ENCODE peak calls at places on chromosomes 12 and 14, in four cellular contexts. U, B, C and E are unnamed samples. For H3K36me3 and H3K4me1, the result is how much of the 10 kb centered on the place peaks cover.

GRCh38 chr12:71594214-71594948 is 69.3 kb downstream of the ZFC3H1 start:
- DNase-seq in B (peak), C (peak), U (no peak), E (no peak)

GRCh38 chr12:80260269-80260668 is 160.9 kb downstream of the OTOGL start:
- DNase-seq in C (no peak), U (no peak), B (no peak), E (no peak)

GRCh38 chr12:69150083-69150795 is 89.1 kb upstream of the CPSF6 start:
- DNase-seq in U (no peak), B (no peak), C (no peak), E (no peak)

GRCh38 chr12:48969847-48970701 is 1.5 kb downstream of the WNT10B start:
- DNase-seq in C (no peak), U (no peak), B (no peak), E (peak)

GRCh38 chr12:49902399-49903350 is 1.0 kb downstream of the FAIM2 start:
- DNase-seq in U (no peak), B (no peak), C (peak), E (peak)

GRCh38 chr12:31651893-31652521 is 7.5 kb upstream of the ETFBKMT start:
- DNase-seq in B (no peak), U (no peak), C (peak), E (no peak)

GRCh38 chr14:29865299-29865698 is 62.3 kb downstream of the PRKD1 start:
- DNase-seq in B (no peak), C (no peak), U (no peak), E (no peak)

GRCh38 chr12:48003226-48004038 is 844 bp downstream of the COL2A1 start:
- DNase-seq in B (peak), U (no peak), C (peak), E (peak)

GRCh38 chr14:23950411-23951135 is 3.0 kb upstream of the DHRS4 start:
- DNase-seq in B (no peak), U (no peak), C (no peak), E (no peak)

GRCh38 chr12:128801879-128802391 is 21.8 kb downstream of the SLC15A4 start:
- DNase-seq in C (no peak), B (peak), U (no peak), E (no peak)

GRCh38 chr12:130192667-130193345 is 30.5 kb downstream of the FZD10 start:
- DNase-seq in C (no peak), B (no peak), U (no peak), E (no peak)

GRCh38 chr14:92339426-92339825 is 16.5 kb downstream of the SLC24A4 start:
- DNase-seq in B (no peak), C (no peak), U (no peak), E (no peak)

GRCh38 chr12:9869307-9870161 is at the start of gene CLEC2B:
- DNase-seq in C (peak), B (peak), U (no peak), E (no peak)

GRCh38 chr14:52447236-52447635 is 105.1 kb downstream of the TXNDC16 start:
- DNase-seq in C (no peak), U (no peak), B (no peak), E (no peak)

GRCh38 chr12:119748512-119748911 is 80.6 kb downstream of the PRKAB1 start:
- DNase-seq in B (peak), C (no peak), U (no peak), E (no peak)

GRCh38 chr12:106020736-106021135 is 118.0 kb downstream of the NUAK1 start:
- DNase-seq in U (no peak), B (no peak), C (no peak), E (no peak)

GRCh38 chr14:32934891-32935633 is 3.6 kb upstream of the NPAS3 start:
- DNase-seq in C (no peak), B (no peak), U (peak), E (peak)

GRCh38 chr14:69034612-69035262 is 55.6 kb upstream of the ACTN1 start:
- DNase-seq in C (no peak), B (no peak), U (no peak), E (no peak)

GRCh38 chr12:57479376-57480115 is at the start of gene ARHGAP9:
- DNase-seq in B (no peak), C (no peak), U (no peak), E (peak)

GRCh38 chr12:130715150-130715995 is 726 bp downstream of the RIMBP2 start:
- DNase-seq in C (no peak), B (no peak), U (peak), E (peak)

GRCh38 chr12:89098390-89099102 is 253.8 kb downstream of the DUSP6 start:
- DNase-seq in U (no peak), B (no peak), C (no peak), E (no peak)

GRCh38 chr12:108152179-108152538 is 23.1 kb downstream of the WSCD2 start:
- DNase-seq in U (no peak), B (no peak), C (no peak), E (peak)

GRCh38 chr12:7434670-7435069 is 9.3 kb downstream of the CD163L1 start:
- DNase-seq in B (no peak), C (no peak), U (no peak), E (no peak)

GRCh38 chr12:53052419-53053222 is 2.8 kb downstream of the TNS2 start:
- DNase-seq in B (peak), C (no peak), U (peak), E (peak)

GRCh38 chr12:132294121-132295034 is 35.0 kb downstream of the GALNT9 start:
- DNase-seq in U (no peak), C (no peak), B (no peak), E (no peak)

GRCh38 chr12:132284618-132285310 is 44.6 kb downstream of the GALNT9 start:
- DNase-seq in B (peak), U (no peak), C (no peak), E (no peak)

GRCh38 chr12:128817115-128818015 is 6.4 kb downstream of the SLC15A4 start:
- DNase-seq in C (peak), B (no peak), U (peak), E (peak)

GRCh38 chr14:61528591-61529021 is 166.7 kb upstream of the HIF1A start:
- DNase-seq in U (no peak), C (no peak), B (peak), E (peak)

GRCh38 chr12:122886851-122887816 is 8.8 kb downstream of the VPS37B start:
- DNase-seq in U (no peak), C (peak), B (peak), E (no peak)

GRCh38 chr14:34640826-34641225 is 10.9 kb upstream of the SNX6 start:
- DNase-seq in C (no peak), U (no peak), B (no peak), E (no peak)
- TF ChIP-seq CTCF in C (no peak), U (no peak), B (no peak), E (no peak)

DNA sequence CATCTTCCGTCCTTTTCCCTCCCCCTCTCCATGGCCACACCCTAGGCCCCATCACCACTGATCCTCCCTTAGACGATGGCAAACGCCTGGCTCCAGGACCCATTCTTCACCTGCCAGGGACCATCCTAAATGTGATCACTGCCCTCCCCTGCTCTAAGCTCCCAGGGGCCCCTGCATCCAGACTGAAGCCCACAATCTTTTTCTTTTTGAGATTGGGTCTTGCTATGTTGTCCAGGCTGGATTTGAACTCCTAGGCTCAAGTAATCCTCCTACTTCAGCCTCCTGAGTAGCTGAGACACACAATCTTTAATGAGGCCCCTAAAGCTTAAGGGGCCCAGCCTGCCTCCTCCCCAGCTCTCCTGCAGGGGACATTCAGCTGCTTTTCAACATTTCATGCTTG is 15.3 kb downstream of the RBM19 start:
- DNase-seq in C (no peak), B (no peak), U (no peak), E (no peak)
- H3K36me3 ChIP-seq in C (half or more), B (half or more), U (under half), E (half or more)

GRCh38 chr14:91036741-91037469 is 23.5 kb downstream of the RPS6KA5 start:
- DNase-seq in U (no peak), C (no peak), B (no peak), E (no peak)
- H3K4me1 ChIP-seq in U (under half), C (under half), B (under half), E (under half)

GRCh38 chr12:73632661-73633060 is 905.0 kb upstream of the ATXN7L3B start:
- DNase-seq in B (no peak), U (no peak), C (no peak), E (no peak)

GRCh38 chr12:73632191-73632590 is 905.4 kb upstream of the ATXN7L3B start:
- DNase-seq in U (no peak), C (no peak), B (no peak), E (no peak)

GRCh38 chr12:73625226-73625625 is 912.4 kb upstream of the ATXN7L3B start:
- DNase-seq in U (no peak), B (no peak), C (no peak), E (no peak)

GRCh38 chr12:73629171-73629570 is 908.5 kb upstream of the ATXN7L3B start:
- DNase-seq in C (no peak), B (no peak), U (no peak), E (no peak)

DNA sequence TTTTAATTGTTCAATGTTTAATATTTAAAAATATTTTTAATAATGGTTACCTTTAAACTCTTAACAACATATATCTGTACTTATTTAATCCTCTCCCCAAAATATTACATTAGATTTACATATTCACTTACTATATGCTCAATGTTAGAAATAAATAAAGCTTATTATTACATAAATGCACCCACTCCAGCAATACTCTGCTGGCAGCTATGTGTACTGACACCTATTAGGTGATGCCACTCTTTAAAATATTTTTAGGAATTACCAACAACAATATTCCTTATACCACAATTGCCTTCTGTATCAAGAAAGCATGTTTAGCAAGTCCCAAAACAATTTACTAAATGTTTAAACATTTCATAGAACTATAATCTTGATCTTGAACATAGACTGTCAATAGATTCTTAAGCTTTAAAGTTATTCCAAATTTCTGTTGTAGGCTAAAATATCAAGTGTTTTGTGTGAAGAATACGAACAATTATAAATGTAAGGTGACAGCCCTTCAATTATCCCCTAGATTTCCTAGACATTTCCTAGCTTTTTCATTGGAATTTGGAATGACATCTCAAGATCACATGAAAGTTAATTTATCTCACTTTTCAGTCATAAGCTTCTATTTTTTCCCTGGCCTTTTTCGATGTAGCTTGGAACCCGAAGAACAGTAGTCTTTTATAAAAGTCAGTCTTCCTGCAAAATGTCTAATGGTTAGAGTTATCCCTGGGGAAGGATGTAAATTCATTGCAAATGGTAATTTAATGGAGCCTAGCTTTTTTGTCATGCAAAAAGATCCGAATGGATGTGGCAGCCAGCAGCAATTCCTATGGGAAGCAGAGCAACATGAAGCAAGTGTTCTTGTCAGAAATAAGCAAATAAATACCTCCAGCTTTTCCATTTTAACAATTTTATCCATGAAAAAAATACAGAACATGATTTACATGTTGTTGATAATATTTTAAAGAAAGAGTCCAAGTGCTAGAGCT is 907.5 kb upstream of the ATXN7L3B start:
- DNase-seq in B (no peak), U (no peak), C (no peak), E (no peak)
- TF ChIP-seq CTCF in B (peak), U (no peak), C (no peak), E (no peak)

DNA sequence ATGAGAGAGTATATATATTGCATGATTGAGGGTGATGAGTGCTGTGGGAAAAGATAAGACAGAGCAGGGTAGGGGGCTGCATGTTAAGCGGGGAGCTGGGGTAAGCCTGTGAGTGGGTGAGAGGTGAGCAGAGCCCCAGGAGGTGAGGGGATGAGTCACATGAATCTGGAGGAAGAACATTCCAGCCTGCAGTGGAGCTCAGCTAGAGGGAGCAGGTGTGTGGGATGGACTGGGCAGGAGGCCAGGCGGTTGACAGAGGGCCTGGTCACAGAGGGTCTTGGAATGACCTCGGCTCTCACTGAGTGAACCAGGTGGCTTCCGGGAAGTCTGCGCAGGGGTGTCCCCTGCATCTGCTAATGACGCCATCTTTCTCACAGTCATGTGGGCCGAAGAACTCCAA is 44.4 kb downstream of the GIT2 start:
- DNase-seq in U (peak), B (peak), C (no peak), E (peak)
- H3K36me3 ChIP-seq in U (under half), B (under half), C (half or more), E (under half)

DNA sequence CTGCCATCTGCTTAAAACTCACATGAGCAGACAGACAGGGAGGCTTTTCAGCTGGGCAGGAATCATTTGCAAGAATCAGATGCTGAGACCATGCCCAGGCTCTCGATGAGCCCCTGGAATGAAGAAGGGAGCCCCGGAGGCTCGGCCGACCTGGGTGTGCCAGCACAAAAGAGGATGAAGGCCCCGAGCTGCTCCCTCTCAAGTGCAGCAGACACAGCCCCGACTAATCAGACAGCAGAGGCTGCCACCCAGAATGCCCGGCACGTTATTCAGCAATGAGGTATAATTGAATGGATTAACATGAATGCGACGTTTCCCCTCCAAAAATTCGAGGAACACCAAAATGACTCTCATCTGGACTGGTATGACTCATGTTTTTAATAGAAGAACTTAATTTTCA is 58.9 kb downstream of the BCL11B start:
- DNase-seq in B (no peak), C (no peak), U (no peak), E (no peak)
- H3K4me1 ChIP-seq in B (under half), C (under half), U (under half), E (under half)

GRCh38 chr12:98601924-98602323 is 8.4 kb downstream of the SLC25A3 start:
- DNase-seq in B (no peak), U (no peak), C (no peak), E (no peak)

GRCh38 chr12:98606367-98606985 is 13.0 kb downstream of the SLC25A3 start:
- DNase-seq in B (no peak), C (no peak), U (no peak), E (no peak)
- TF ChIP-seq CTCF in B (peak), C (peak), U (no peak), E (peak)

GRCh38 chr12:64723630-64724029 is 35.6 kb downstream of the GNS start:
- DNase-seq in C (no peak), U (no peak), B (no peak), E (no peak)
- H3K36me3 ChIP-seq in C (under half), U (under half), B (under half), E (under half)